ENCODE peak calls at places on chromosomes 16 and 17, in five cellular contexts. D is C1 segment of cervical spinal cord; L is NCI-H146; H is naive thymus-derived CD8-positive, alpha-beta T cell; M is activated T-cell treated with anti-CD3 and anti-CD28 coated beads, Interleukin-2, amount 50 U/mL, for 72 hours. N is an unnamed sample.

GRCh38 chr17:73455767-73456166 is 144.0 kb upstream of the CDC42EP4 start:
- DNase-seq in D (no peak), L (no peak), H (no peak), M (no peak), N (no peak)

GRCh38 chr17:77419547-77420475 is 279.0 kb downstream of the SEC14L1 start:
- DNase-seq in D (no peak), L (peak), H (peak), M (no peak), N (no peak)

GRCh38 chr16:851871-852270 is 51.3 kb upstream of the GNG13 start:
- DNase-seq in D (no peak), L (no peak), H (peak), M (no peak), N (no peak)

GRCh38 chr17:5272313-5272712 is 9.8 kb upstream of the RABEP1 start:
- DNase-seq in D (no peak), L (no peak), H (no peak), M (peak), N (no peak)

GRCh38 chr16:82105107-82105506 is 64.9 kb downstream of the MPHOSPH6 start:
- DNase-seq in D (no peak), L (no peak), H (no peak), M (no peak), N (no peak)

GRCh38 chr17:66577041-66577440 is 257.9 kb upstream of the CACNG5 start:
- DNase-seq in D (no peak), L (no peak), H (no peak), M (no peak), N (no peak)

GRCh38 chr17:59327891-59328290 is 3.6 kb upstream of the YPEL2 start:
- DNase-seq in D (no peak), L (no peak), H (no peak), M (no peak), N (no peak)

GRCh38 chr17:43570518-43570928 is 24.4 kb upstream of the ETV4 start:
- DNase-seq in D (no peak), L (no peak), H (no peak), M (no peak), N (no peak)

GRCh38 chr16:6643083-6643686 is 689.5 kb upstream of the RBFOX1 start:
- DNase-seq in D (peak), L (peak), H (no peak), M (peak), N (peak)

GRCh38 chr17:13086142-13086769 is 68.4 kb upstream of the ELAC2 start:
- DNase-seq in D (no peak), L (no peak), H (no peak), M (no peak), N (no peak)

GRCh38 chr17:31492880-31493655 is 101.6 kb downstream of the RAB11FIP4 start:
- DNase-seq in D (no peak), L (no peak), H (peak), M (peak), N (no peak)

GRCh38 chr17:17816240-17816814 is 20.5 kb downstream of the SREBF1 start:
- DNase-seq in D (no peak), L (no peak), H (no peak), M (no peak), N (no peak)

GRCh38 chr16:5509794-5510193 is 412.2 kb upstream of the EEF2KMT start:
- DNase-seq in D (no peak), L (no peak), H (no peak), M (no peak), N (no peak)

GRCh38 chr17:81927145-81927652 is 336 bp downstream of the MAFG start:
- DNase-seq in D (no peak), L (no peak), H (no peak), M (no peak), N (no peak)

GRCh38 chr16:1932050-1933028 is 10.7 kb downstream of the MSRB1 start:
- DNase-seq in D (no peak), L (peak), H (no peak), M (no peak), N (no peak)

N was measured in glomerular endothelial cell.